ENCODE peak calls at places on chromosomes 1 and 21, in four cellular contexts. One of them, this sample, is unnamed.

GRCh38 chr1:14538335-14538734 is 60.1 kb upstream of the KAZN start:
- DNase-seq in EH: no peak
- DNase-seq in mesothelial cell of epicardium: no peak
- DNase-seq in A549: no peak
- DNase-seq in this sample: no peak

GRCh38 chr1:159918041-159918917 is 7.0 kb downstream of the TAGLN2 start:
- DNase-seq in EH: peak
- DNase-seq in A549: no peak
- DNase-seq in mesothelial cell of epicardium: no peak
- DNase-seq in this sample: no peak

GRCh38 chr1:117572546-117572945 is 33.3 kb upstream of the TENT5C start:
- DNase-seq in A549: no peak
- DNase-seq in EH: no peak
- DNase-seq in mesothelial cell of epicardium: peak
- DNase-seq in this sample: no peak

GRCh38 chr1:8330271-8331125 is 12.6 kb downstream of the SLC45A1 start:
- DNase-seq in mesothelial cell of epicardium: no peak
- DNase-seq in EH: no peak
- DNase-seq in A549: no peak
- DNase-seq in this sample: no peak

GRCh38 chr1:222459652-222460051 is 88.3 kb downstream of the HHIPL2 start:
- DNase-seq in A549: no peak
- DNase-seq in EH: no peak
- DNase-seq in mesothelial cell of epicardium: no peak
- DNase-seq in this sample: no peak

GRCh38 chr1:12478612-12478985 is 139.4 kb downstream of the DHRS3 start:
- DNase-seq in mesothelial cell of epicardium: no peak
- DNase-seq in A549: no peak
- DNase-seq in EH: no peak
- DNase-seq in this sample: no peak

GRCh38 chr1:40984066-40984465 is 4.6 kb downstream of the CTPS1 start:
- DNase-seq in mesothelial cell of epicardium: no peak
- DNase-seq in EH: peak
- DNase-seq in A549: no peak
- DNase-seq in this sample: no peak

GRCh38 chr1:169886931-169887330 is 6.8 kb downstream of the SCYL3 start:
- DNase-seq in A549: no peak
- DNase-seq in mesothelial cell of epicardium: no peak
- DNase-seq in EH: peak
- DNase-seq in this sample: no peak

GRCh38 chr1:21899972-21900371 is 37.1 kb downstream of the HSPG2 start:
- DNase-seq in A549: no peak
- DNase-seq in EH: no peak
- DNase-seq in mesothelial cell of epicardium: no peak
- DNase-seq in this sample: no peak

GRCh38 chr1:20439282-20439681 is 46.7 kb downstream of the CAMK2N1 start:
- DNase-seq in EH: peak
- DNase-seq in A549: peak
- DNase-seq in mesothelial cell of epicardium: no peak
- DNase-seq in this sample: no peak

GRCh38 chr1:53172751-53173498 is 23.7 kb upstream of the CPT2 start:
- DNase-seq in EH: peak
- DNase-seq in mesothelial cell of epicardium: no peak
- DNase-seq in A549: peak
- DNase-seq in this sample: peak

GRCh38 chr1:4605158-4605557 is 49.3 kb upstream of the AJAP1 start:
- DNase-seq in EH: no peak
- DNase-seq in mesothelial cell of epicardium: no peak
- DNase-seq in A549: no peak
- DNase-seq in this sample: no peak

GRCh38 chr1:3999941-4000735 is 100.1 kb upstream of the C1orf174 start:
- DNase-seq in EH: no peak
- DNase-seq in A549: no peak
- DNase-seq in mesothelial cell of epicardium: no peak
- DNase-seq in this sample: no peak

GRCh38 chr1:21624577-21625389 is 44.4 kb downstream of the RAP1GAP start:
- DNase-seq in EH: peak
- DNase-seq in mesothelial cell of epicardium: no peak
- DNase-seq in A549: no peak
- DNase-seq in this sample: no peak

GRCh38 chr21:34126269-34126668 is 52.9 kb downstream of the MRPS6 start:
- DNase-seq in EH: peak
- DNase-seq in A549: no peak
- DNase-seq in mesothelial cell of epicardium: no peak
- DNase-seq in this sample: no peak

GRCh38 chr1:220734571-220735326 is 13.4 kb upstream of the MTARC2 start:
- DNase-seq in A549: peak
- DNase-seq in mesothelial cell of epicardium: no peak
- DNase-seq in EH: peak
- DNase-seq in this sample: peak

GRCh38 chr1:159705251-159705910 is 9.0 kb downstream of the CRP start:
- DNase-seq in mesothelial cell of epicardium: no peak
- DNase-seq in A549: no peak
- DNase-seq in EH: no peak
- DNase-seq in this sample: no peak

GRCh38 chr1:202018476-202019234 is 8.3 kb downstream of the ELF3 start:
- DNase-seq in mesothelial cell of epicardium: no peak
- DNase-seq in EH: no peak
- DNase-seq in A549: peak
- DNase-seq in this sample: no peak

GRCh38 chr21:33314096-33314495 is 10.7 kb upstream of the IFNAR1 start:
- DNase-seq in mesothelial cell of epicardium: no peak
- DNase-seq in A549: no peak
- DNase-seq in EH: peak
- DNase-seq in this sample: no peak

GRCh38 chr21:15439726-15440125 is 290.1 kb upstream of the USP25 start:
- DNase-seq in mesothelial cell of epicardium: no peak
- DNase-seq in EH: no peak
- DNase-seq in A549: no peak
- DNase-seq in this sample: no peak

GRCh38 chr1:117780981-117781475 is 148.4 kb downstream of the GDAP2 start:
- DNase-seq in mesothelial cell of epicardium: no peak
- DNase-seq in EH: peak
- DNase-seq in A549: no peak
- DNase-seq in this sample: no peak

GRCh38 chr1:15328785-15329480 is 80.8 kb upstream of the EFHD2 start:
- DNase-seq in A549: no peak
- DNase-seq in EH: peak
- DNase-seq in mesothelial cell of epicardium: no peak
- DNase-seq in this sample: no peak

GRCh38 chr1:43285269-43285986 is at the start of gene C1orf210:
- DNase-seq in A549: no peak
- DNase-seq in mesothelial cell of epicardium: peak
- DNase-seq in EH: no peak
- DNase-seq in this sample: no peak

This sample was measured in HTR-8/SVneo.